ENCODE peak calls at places on chromosomes 16 and 17, in seven cellular contexts. K is vagina, M is adrenal gland, W is uterus, A is erythroblast, P is testis, X is IMR-90. L is an unnamed sample.

GRCh38 chr16:14146445-14146844 is 75.3 kb downstream of the MRTFB start:
- DNase-seq in K (no peak), M (no peak), W (no peak), A (no peak), P (no peak), X (no peak), L (no peak)

GRCh38 chr16:22425036-22425801 is 50.8 kb upstream of the CDR2 start:
- DNase-seq in K (peak; percentile 84), M (peak; percentile 79), W (peak; percentile 53), A (no peak), P (peak; percentile 49), X (no peak), L (no peak)

GRCh38 chr17:70208825-70209555 is 39.7 kb downstream of the KCNJ2 start:
- DNase-seq in K (no peak), M (no peak), W (no peak), A (no peak), P (no peak), X (no peak), L (no peak)

GRCh38 chr16:89657442-89658220 is at the start of the genes CHMP1A and SPATA33:
- DNase-seq in K (no peak), M (peak; percentile 92), W (peak; percentile 81), A (peak; percentile 97), P (peak; percentile 90), X (peak; percentile 81), L (peak; percentile 93)

GRCh38 chr17:72456026-72456569 is 335.3 kb downstream of the SOX9 start:
- DNase-seq in K (no peak), M (no peak), W (no peak), A (no peak), P (no peak), X (peak; percentile 67), L (peak; percentile 76)

GRCh38 chr17:33292981-33293867 is at the start of gene ASIC2:
- DNase-seq in K (no peak), M (no peak), W (no peak), A (no peak), P (peak; percentile 73), X (peak; percentile 4), L (no peak)

GRCh38 chr16:5615868-5616642 is 518.5 kb upstream of the EEF2KMT start:
- DNase-seq in K (no peak), M (peak; percentile 55), W (no peak), A (peak; percentile 68), P (peak; percentile 70), X (no peak), L (peak; percentile 70)

GRCh38 chr17:13792314-13792713 is 190.6 kb upstream of the HS3ST3A1 start:
- DNase-seq in K (no peak), M (no peak), W (no peak), A (no peak), P (no peak), X (peak; percentile 34), L (peak; percentile 13)

GRCh38 chr17:57638284-57638683 is 106.8 kb downstream of the CCDC182 start:
- DNase-seq in K (no peak), M (no peak), W (no peak), A (no peak), P (no peak), X (no peak), L (no peak)

DNA sequence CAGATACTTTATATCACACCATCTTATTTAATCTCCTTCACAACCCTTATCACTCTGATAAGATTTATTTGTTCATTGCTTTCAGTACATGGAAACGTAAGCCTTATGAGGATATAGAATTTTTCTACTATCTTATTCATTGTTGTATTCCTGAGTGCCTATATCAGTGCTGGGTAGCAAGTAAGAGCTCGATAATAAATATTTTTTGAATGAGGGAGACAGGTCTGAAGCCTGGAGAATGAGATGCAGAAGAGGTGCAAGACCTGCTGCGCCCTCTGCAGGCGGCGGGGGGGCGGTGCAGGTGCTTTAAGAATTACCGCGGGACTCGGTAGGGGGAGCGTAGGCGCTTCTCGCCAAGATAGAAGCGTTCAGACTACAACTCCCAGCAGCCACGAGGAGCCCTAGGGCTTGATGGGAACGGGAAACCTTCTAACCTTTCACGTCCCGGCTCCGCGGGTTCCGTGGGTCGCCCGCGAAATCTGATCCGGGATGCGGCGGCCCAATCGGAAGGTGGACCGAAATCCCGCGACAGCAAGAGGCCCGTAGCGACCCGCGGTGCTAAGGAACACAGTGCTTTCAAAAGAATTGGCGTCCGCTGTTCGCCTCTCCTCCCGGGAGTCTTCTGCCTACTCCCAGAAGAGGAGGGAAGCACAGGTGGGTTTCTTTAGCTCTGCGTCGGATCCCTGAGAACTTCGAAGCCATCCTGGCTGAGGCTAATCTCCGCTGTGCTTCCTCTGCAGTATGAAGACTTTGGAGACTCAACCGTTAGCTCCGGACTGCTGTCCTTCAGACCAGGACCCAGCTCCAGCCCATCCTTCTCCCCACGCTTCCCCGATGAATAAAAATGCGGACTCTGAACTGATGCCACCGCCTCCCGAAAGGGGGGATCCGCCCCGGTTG is at the start of gene WRAP53:
- DNase-seq in K (peak; percentile 99), M (peak; percentile 99), W (peak; percentile 99), A (peak; percentile 97), P (peak; percentile 99), X (peak; percentile 99), L (peak; percentile 84)
- TF ChIP-seq POLR2A in K (no peak), M (peak; percentile 58), W (peak; percentile 18), A (no peak), P (no peak), X (peak; percentile 48), L (peak; percentile 62)

DNA sequence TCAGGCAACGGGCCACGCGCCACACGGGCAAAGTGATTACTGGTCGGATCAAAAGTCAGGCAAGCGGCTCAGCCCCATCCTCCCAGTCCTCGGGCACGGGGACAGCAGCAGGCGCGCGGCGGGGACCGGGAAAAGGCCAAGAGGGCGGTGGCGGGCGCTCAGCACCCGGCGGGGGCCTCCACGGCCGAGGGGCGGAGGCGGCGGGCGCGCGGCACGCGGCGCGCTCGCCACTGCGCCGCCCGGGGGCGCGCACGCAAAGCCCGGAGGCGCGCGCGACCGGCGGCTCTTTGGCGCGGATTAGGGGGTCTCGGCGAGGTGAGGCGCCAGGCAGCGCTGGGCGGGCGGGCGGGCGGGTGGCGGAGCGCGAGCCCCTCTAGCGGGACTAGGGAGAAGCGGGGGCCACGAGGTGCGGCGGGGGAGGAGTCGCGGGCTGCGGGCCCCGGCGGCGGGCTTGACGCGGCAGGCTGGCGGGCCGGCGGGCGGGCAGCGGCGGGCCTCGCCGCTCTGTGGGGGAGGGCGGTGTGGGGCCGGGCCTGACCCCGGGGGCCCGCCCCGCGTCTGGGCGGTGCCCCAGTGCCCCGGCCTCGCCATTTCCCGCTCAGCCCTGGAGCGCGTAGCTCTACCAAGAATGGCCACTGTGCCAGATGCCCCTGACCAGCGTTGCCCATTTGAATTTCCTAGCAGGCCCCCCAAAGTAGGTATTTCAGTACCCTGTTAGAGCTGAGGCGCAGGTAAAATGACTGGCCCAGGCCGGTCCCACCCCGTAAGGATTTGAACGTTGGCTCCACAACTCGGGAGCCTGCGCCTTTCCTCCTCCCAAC is at the start of the genes ACACA and TADA2A:
- DNase-seq in K (peak; percentile 90), M (peak; percentile 78), W (peak; percentile 66), A (peak; percentile 91), P (peak; percentile 79), X (peak; percentile 63), L (peak; percentile 79)
- TF ChIP-seq POLR2A in K (peak; percentile 35), M (peak; percentile 50), W (peak; percentile 14), A (peak; percentile 82), P (no peak), X (peak; percentile 81), L (peak; percentile 90)

GRCh38 chr17:40100669-40101366 is 429 bp upstream of the NR1D1 start:
- DNase-seq in K (peak; percentile 100), M (peak; percentile 99), W (peak; percentile 98), A (peak; percentile 94), P (peak; percentile 98), X (peak; percentile 99), L (peak; percentile 91)
- TF ChIP-seq POLR2A in K (peak; percentile 50), M (no peak), W (peak; percentile 92), A (peak; percentile 54), P (no peak), X (no peak), L (no peak)

GRCh38 chr17:32142038-32142856 is at the start of gene RHOT1:
- DNase-seq in K (no peak), M (peak; percentile 85), W (peak; percentile 76), A (peak; percentile 91), P (peak; percentile 72), X (peak; percentile 90), L (peak; percentile 76)
- TF ChIP-seq POLR2A in K (no peak), M (peak; percentile 73), W (peak; percentile 34), A (peak; percentile 56), P (no peak), X (no peak), L (peak; percentile 39)

L was measured in H54.